ENCODE peak calls at places on chromosomes 5 and 9, in five cellular contexts. H is HepG2, E is A549, A is K562, K is GM12878. D is an unnamed sample.
A peak's percentile ranks its signal among the peaks of the same experiment; 100 is the strongest.

GRCh38 chr5:55480781-55481180 is 54.0 kb downstream of the PLPP1 start:
- DNase-seq in H (no peak), E (no peak), K (no peak), A (no peak), D (no peak)

GRCh38 chr5:87369431-87369830 is 43.3 kb downstream of the CCNH start:
- DNase-seq in H (no peak), A (no peak), K (no peak), E (no peak), D (no peak)

GRCh38 chr9:16236326-16236725 is 634.1 kb downstream of the BNC2 start:
- DNase-seq in H (no peak), K (no peak), E (peak; percentile 23), A (no peak), D (no peak)

GRCh38 chr5:124596595-124597388 is 149.6 kb downstream of the ZNF608 start:
- DNase-seq in A (peak; percentile 40), H (peak; percentile 89), E (peak; percentile 91), K (no peak), D (no peak)

GRCh38 chr5:95959051-95959963 is 2.3 kb downstream of the ELL2 start:
- DNase-seq in K (no peak), E (no peak), H (peak; percentile 73), A (no peak), D (no peak)

GRCh38 chr9:92385474-92385873 is 18.9 kb downstream of the OGN start:
- DNase-seq in E (no peak), H (no peak), K (no peak), A (no peak), D (no peak)

GRCh38 chr9:78811562-78812276 is 514.8 kb downstream of the PSAT1 start:
- DNase-seq in K (no peak), E (no peak), H (no peak), A (no peak), D (no peak)

GRCh38 chr9:100474950-100475276 is 2.0 kb downstream of the TMEFF1 start:
- DNase-seq in K (no peak), E (no peak), H (no peak), A (no peak), D (no peak)

GRCh38 chr5:54305737-54306136 is 4.6 kb downstream of the ARL15 start:
- DNase-seq in H (no peak), A (no peak), E (no peak), K (no peak), D (no peak)

GRCh38 chr5:81121836-81122235 is 111.3 kb upstream of the CKMT2 start:
- DNase-seq in E (no peak), H (no peak), K (no peak), A (no peak), D (no peak)

GRCh38 chr9:133419005-133419404 is 1.2 kb upstream of the REXO4 start:
- DNase-seq in E (no peak), H (no peak), K (no peak), A (no peak), D (no peak)

GRCh38 chr5:15598294-15598902 is 98.4 kb downstream of the FBXL7 start:
- DNase-seq in H (peak; percentile 7), K (no peak), A (peak; percentile 16), E (peak; percentile 32), D (peak; percentile 59)

GRCh38 chr5:150671509-150672236 is 10.6 kb downstream of the MYOZ3 start:
- DNase-seq in K (no peak), H (no peak), E (no peak), A (no peak), D (peak; percentile 67)

GRCh38 chr5:59597690-59598546 is 295.6 kb downstream of the PDE4D start:
- DNase-seq in H (no peak), E (no peak), K (no peak), A (no peak), D (no peak)

GRCh38 chr5:5492087-5492933 is 69.8 kb downstream of the ICE1 start:
- DNase-seq in A (peak; percentile 52), E (peak; percentile 67), H (peak; percentile 54), K (peak; percentile 25), D (no peak)

GRCh38 chr9:134896834-134897583 is 16.4 kb downstream of the FCN2 start:
- DNase-seq in E (no peak), A (no peak), H (no peak), K (no peak), D (no peak)

GRCh38 chr9:82148849-82149544 is 160.4 kb downstream of the SPATA31D1 start:
- DNase-seq in A (no peak), K (no peak), H (no peak), E (no peak), D (no peak)

GRCh38 chr5:14958196-14958595 is 86.6 kb upstream of the ANKH start:
- DNase-seq in A (no peak), K (no peak), H (no peak), E (peak; percentile 12), D (no peak)

GRCh38 chr9:93041108-93041802 is 17.2 kb upstream of the SUSD3 start:
- DNase-seq in K (no peak), H (no peak), A (peak; percentile 74), E (peak; percentile 59), D (no peak)

GRCh38 chr9:27053369-27054057 is 48.0 kb upstream of the LRRC19 start:
- DNase-seq in K (no peak), H (no peak), A (no peak), E (peak; percentile 32), D (no peak)

GRCh38 chr9:92151691-92152393 is 36.6 kb upstream of the SPTLC1 start:
- DNase-seq in K (no peak), A (no peak), E (no peak), H (no peak), D (no peak)

GRCh38 chr9:133737071-133737773 is 930 bp downstream of the SARDH start:
- DNase-seq in H (no peak), E (no peak), K (no peak), A (no peak), D (no peak)

GRCh38 chr5:39716532-39716971 is 291.8 kb upstream of the DAB2 start:
- DNase-seq in K (no peak), A (peak; percentile 17), E (peak; percentile 85), H (peak; percentile 67), D (peak; percentile 53)

GRCh38 chr9:137114613-137115393 is at the start of gene DPP7:
- DNase-seq in E (peak; percentile 59), K (no peak), A (peak; percentile 95), H (no peak), D (no peak)

GRCh38 chr5:96567188-96567587 is 95.0 kb upstream of the CAST start:
- DNase-seq in K (no peak), E (no peak), A (no peak), H (no peak), D (no peak)

GRCh38 chr5:65758546-65759144 is 36.6 kb downstream of the NLN start:
- DNase-seq in H (no peak), E (no peak), K (no peak), A (no peak), D (no peak)

GRCh38 chr9:95157491-95158151 is 159.9 kb downstream of the FANCC start:
- DNase-seq in H (peak; percentile 57), E (peak; percentile 21), K (peak; percentile 40), A (no peak), D (no peak)

GRCh38 chr5:89313044-89313443 is 430.1 kb upstream of the MEF2C start:
- DNase-seq in K (no peak), A (no peak), H (no peak), E (no peak), D (no peak)
- TF ChIP-seq ESRRA in K (no peak), A (no peak), H (no peak), E (no peak), D (no peak)

GRCh38 chr9:131085370-131086122 is 10.8 kb upstream of the AIF1L start:
- DNase-seq in A (peak; percentile 70), H (no peak), K (no peak), E (no peak), D (no peak)

GRCh38 chr9:131091352-131091992 is 4.9 kb upstream of the AIF1L start:
- DNase-seq in K (no peak), A (no peak), E (no peak), H (no peak), D (no peak)

GRCh38 chr9:131084661-131085369 is 11.5 kb upstream of the AIF1L start:
- DNase-seq in A (peak; percentile 60), E (no peak), K (no peak), H (no peak), D (no peak)

GRCh38 chr9:131090025-131090787 is 6.1 kb upstream of the AIF1L start:
- DNase-seq in H (no peak), K (no peak), A (peak; percentile 64), E (no peak), D (no peak)

DNA sequence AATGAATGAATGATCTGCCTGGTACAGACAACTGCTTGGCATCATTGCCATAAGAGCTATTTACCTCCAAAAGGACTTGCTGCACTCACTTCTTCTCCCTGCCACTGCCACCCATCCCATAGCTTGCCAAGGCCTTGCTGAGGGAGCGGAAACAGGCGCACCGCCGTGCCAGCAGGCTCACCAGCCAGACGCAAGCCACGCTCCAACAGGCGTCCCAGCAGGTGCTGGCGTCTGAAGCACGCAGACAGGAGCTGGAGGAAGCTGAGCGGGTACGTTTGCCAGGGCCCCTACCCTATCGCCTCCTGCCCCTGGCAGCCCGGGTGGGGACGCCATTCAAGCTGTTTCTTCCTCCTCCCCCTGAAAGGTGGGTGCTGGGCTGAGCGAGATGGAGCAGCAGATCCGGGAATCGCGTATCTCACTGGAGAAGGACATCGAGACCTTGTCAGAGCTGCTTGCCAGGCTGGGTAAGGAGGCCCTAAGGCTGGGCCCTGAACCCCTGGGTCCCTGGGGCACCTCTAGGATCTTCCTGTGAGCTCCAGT is 8.9 kb upstream of the AIF1L start:
- DNase-seq in K (no peak), E (no peak), A (peak; percentile 64), H (no peak), D (no peak)
- TF ChIP-seq ESRRA in K (no peak), E (no peak), A (no peak), H (no peak), D (no peak)

GRCh38 chr9:4738866-4739586 is 2.0 kb downstream of the AK3 start:
- DNase-seq in K (no peak), E (no peak), H (peak; percentile 72), A (no peak), D (no peak)

GRCh38 chr9:4741365-4742031 is 496 bp upstream of the AK3 start:
- DNase-seq in A (peak; percentile 53), H (peak; percentile 37), E (no peak), K (no peak), D (peak; percentile 62)

GRCh38 chr9:4740623-4741364 is at the start of gene AK3:
- DNase-seq in A (peak; percentile 85), E (peak; percentile 87), H (peak; percentile 83), K (no peak), D (peak; percentile 91)

GRCh38 chr9:4739587-4740372 is 1.2 kb downstream of the AK3 start:
- DNase-seq in E (no peak), A (no peak), K (no peak), H (no peak), D (no peak)

GRCh38 chr9:4740373-4740622 is 704 bp downstream of the AK3 start:
- DNase-seq in K (no peak), A (no peak), E (no peak), H (no peak), D (no peak)
- TF ChIP-seq ESRRA in K (no peak), A (no peak), E (no peak), H (no peak), D (no peak)

GRCh38 chr9:74173284-74173683 is 323.9 kb upstream of the RORB start:
- DNase-seq in E (no peak), A (no peak), H (no peak), K (no peak), D (no peak)

DNA sequence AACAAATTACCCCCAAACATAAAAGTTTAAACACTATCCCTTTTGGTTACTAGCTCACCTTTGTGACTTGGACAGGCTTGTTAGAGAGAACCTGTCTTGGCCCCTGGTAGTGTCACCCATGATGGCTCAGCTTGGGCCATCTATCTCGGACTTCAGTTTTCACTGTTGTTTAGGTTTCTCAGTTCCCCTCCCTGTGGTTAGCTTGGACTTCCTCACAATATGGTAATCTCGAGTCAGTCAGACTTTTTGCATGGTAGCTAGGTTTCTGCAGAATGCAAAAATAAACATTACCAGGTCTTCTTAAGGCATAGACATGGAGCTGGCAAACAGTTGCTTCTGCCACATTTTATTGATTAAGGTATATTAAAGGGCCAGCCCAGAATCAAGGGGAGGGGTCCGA is 324.3 kb upstream of the RORB start:
- DNase-seq in E (no peak), A (no peak), K (peak; percentile 41), H (no peak), D (no peak)
- TF ChIP-seq ESRRA in E (no peak), A (no peak), K (no peak), H (no peak), D (no peak)

D was measured in WTC11.